ENCODE peak calls at places on chromosomes 1 and 21, in four cellular contexts. U is activated naive CD4-positive, alpha-beta T cell treated with Interleukin-2 at 50 U/mL for 16 hours; T is stomach; A is glutamatergic neuron. L is an unnamed sample.

GRCh38 chr1:153343811-153344717 is 4.6 kb downstream of the PGLYRP4 start:
- DNase-seq in U (no peak), T (no peak), A (no peak), L (no peak)

GRCh38 chr1:193749868-193750267 is 563.5 kb upstream of the B3GALT2 start:
- DNase-seq in U (no peak), T (no peak), A (no peak), L (no peak)

GRCh38 chr1:225849905-225850304 is 32.3 kb downstream of the TMEM63A start:
- DNase-seq in T (peak), A (no peak), U (peak), L (no peak)

GRCh38 chr1:244207042-244207934 is 156.2 kb downstream of the ZBTB18 start:
- DNase-seq in A (no peak), T (no peak), U (no peak), L (no peak)

GRCh38 chr21:42513985-42514882 is 582 bp downstream of the SLC37A1 start:
- DNase-seq in T (peak), U (peak), A (peak), L (no peak)

GRCh38 chr1:11858968-11859871 is 475 bp upstream of the NPPB start:
- DNase-seq in A (no peak), T (peak), U (peak), L (no peak)

GRCh38 chr1:94118013-94118412 is 2.9 kb downstream of the ABCA4 start:
- DNase-seq in T (no peak), U (no peak), A (no peak), L (no peak)

GRCh38 chr1:29772584-29772983 is 536.3 kb downstream of the PTPRU start:
- DNase-seq in T (no peak), U (no peak), A (no peak), L (no peak)

GRCh38 chr1:72101840-72102632 is 180.3 kb downstream of the NEGR1 start:
- DNase-seq in T (no peak), A (no peak), U (no peak), L (no peak)

GRCh38 chr1:221810406-221810805 is 68.5 kb upstream of the DUSP10 start:
- DNase-seq in U (no peak), A (no peak), T (no peak), L (no peak)

GRCh38 chr1:167617100-167617949 is 12.7 kb upstream of the RCSD1 start:
- DNase-seq in A (no peak), T (no peak), U (no peak), L (no peak)